ENCODE peak calls at places on chromosomes 11 and 22, in seven cellular contexts. K is A549, S is B cell, Q is glutamatergic neuron, J is transverse colon, G is nephron progenitor cell, B is mucosa of descending colon. V is an unnamed sample.

GRCh38 chr11:66554602-66555001 is 7.9 kb downstream of the ACTN3 start:
- DNase-seq in S (no peak), Q (no peak), K (no peak), B (no peak), G (no peak), J (no peak), V (no peak)

GRCh38 chr11:46723359-46723680 is 4.3 kb downstream of the F2 start:
- DNase-seq in B (no peak), Q (no peak), G (no peak), K (no peak), J (no peak), S (no peak), V (no peak)

GRCh38 chr22:29307658-29308147 is 1.3 kb downstream of the GAS2L1 start:
- DNase-seq in J (no peak), G (no peak), B (no peak), Q (no peak), S (peak), K (no peak), V (peak)

GRCh38 chr11:6402061-6402470 is 11.8 kb downstream of the SMPD1 start:
- DNase-seq in S (no peak), G (no peak), K (no peak), B (no peak), J (no peak), Q (no peak), V (no peak)

GRCh38 chr11:109298865-109299264 is 123.1 kb upstream of the C11orf87 start:
- DNase-seq in J (no peak), S (no peak), G (no peak), K (no peak), Q (no peak), B (no peak), V (no peak)

GRCh38 chr11:131759140-131759539 is 388.7 kb downstream of the NTM start:
- DNase-seq in J (no peak), B (no peak), G (no peak), K (no peak), Q (no peak), S (no peak), V (no peak)

GRCh38 chr22:23691748-23692423 is 1.1 kb downstream of the RGL4 start:
- DNase-seq in Q (no peak), K (no peak), B (no peak), G (no peak), S (no peak), J (no peak), V (no peak)

GRCh38 chr11:8658210-8658968 is 24.1 kb downstream of the TRIM66 start:
- DNase-seq in K (no peak), J (no peak), Q (peak), B (no peak), G (no peak), S (no peak), V (no peak)

GRCh38 chr11:34653851-34654490 is 33.1 kb downstream of the EHF start:
- DNase-seq in J (peak), S (no peak), G (no peak), Q (no peak), K (peak), B (peak), V (peak)

GRCh38 chr11:25435197-25435596 is 896.7 kb upstream of the ANO3 start:
- DNase-seq in J (no peak), Q (no peak), S (no peak), K (no peak), B (no peak), G (no peak), V (no peak)

GRCh38 chr11:134282121-134283045 is 6.2 kb downstream of the GLB1L3 start:
- DNase-seq in K (no peak), S (no peak), G (no peak), J (no peak), Q (no peak), B (no peak), V (peak)

GRCh38 chr11:20584093-20584774 is 15.2 kb upstream of the SLC6A5 start:
- DNase-seq in K (no peak), B (no peak), J (no peak), Q (no peak), G (no peak), S (no peak), V (peak)

GRCh38 chr11:77065878-77066228 is 918 bp upstream of the CAPN5 start:
- DNase-seq in J (peak), B (peak), G (peak), K (no peak), Q (no peak), S (peak), V (no peak)

GRCh38 chr22:32708835-32709234 is 92.7 kb upstream of the TIMP3 start:
- DNase-seq in J (no peak), K (no peak), B (no peak), S (no peak), Q (no peak), G (no peak), V (no peak)

GRCh38 chr11:12848413-12848812 is 160.7 kb upstream of the RASSF10 start:
- DNase-seq in Q (no peak), K (no peak), J (no peak), G (no peak), S (no peak), B (no peak), V (no peak)

GRCh38 chr22:29330753-29331152 is 15.3 kb upstream of the RASL10A start:
- DNase-seq in S (no peak), B (peak), J (no peak), K (no peak), Q (peak), G (peak), V (no peak)

GRCh38 chr11:66188580-66188979 is 79.9 kb upstream of the RAB1B start:
- DNase-seq in J (no peak), B (no peak), K (no peak), S (no peak), G (no peak), Q (no peak), V (peak)

GRCh38 chr11:10307022-10307410 is 2.1 kb downstream of the ADM start:
- DNase-seq in G (no peak), Q (no peak), S (no peak), J (no peak), K (peak), B (no peak), V (no peak)

GRCh38 chr11:128790200-128790599 is 76.9 kb downstream of the KCNJ1 start:
- DNase-seq in Q (peak), K (no peak), B (no peak), G (peak), S (no peak), J (no peak), V (no peak)

GRCh38 chr11:28318861-28319260 is 210.7 kb downstream of the METTL15 start:
- DNase-seq in G (no peak), Q (no peak), B (no peak), S (no peak), J (no peak), K (no peak), V (no peak)

GRCh38 chr11:78798567-78799170 is 224.0 kb upstream of the NARS2 start:
- DNase-seq in S (no peak), B (peak), G (peak), K (peak), J (peak), Q (peak), V (peak)

GRCh38 chr11:97739892-97740782 is 1280.6 kb upstream of the CNTN5 start:
- DNase-seq in B (no peak), K (no peak), S (no peak), G (no peak), J (no peak), Q (no peak), V (peak)

GRCh38 chr11:67400251-67400941 is 1.3 kb downstream of the PPP1CA start:
- DNase-seq in Q (no peak), J (peak), S (no peak), K (no peak), G (no peak), B (peak), V (no peak)

GRCh38 chr11:68670208-68670992 is 13.9 kb upstream of the GAL start:
- DNase-seq in K (no peak), G (no peak), J (no peak), S (no peak), B (peak), Q (no peak), V (no peak)

GRCh38 chr22:24181996-24182560 is 791 bp downstream of the SUSD2 start:
- DNase-seq in S (no peak), K (no peak), G (no peak), Q (no peak), B (peak), J (no peak), V (no peak)

GRCh38 chr11:118615282-118615979 is 8.0 kb downstream of the PHLDB1 start:
- DNase-seq in B (peak), Q (peak), K (no peak), G (peak), J (no peak), S (no peak), V (no peak)

GRCh38 chr11:86447763-86448480 is 73.2 kb downstream of the CCDC81 start:
- DNase-seq in K (no peak), B (no peak), Q (no peak), G (no peak), J (no peak), S (no peak), V (no peak)

GRCh38 chr11:17021550-17021949 is 7.3 kb upstream of the PLEKHA7 start:
- DNase-seq in J (no peak), G (no peak), S (no peak), K (no peak), Q (no peak), B (no peak), V (no peak)

GRCh38 chr22:21105294-21105693 is 59.5 kb downstream of the LRRC74B start:
- DNase-seq in B (no peak), S (no peak), Q (no peak), G (no peak), J (no peak), K (no peak), V (no peak)

GRCh38 chr22:42519544-42520237 is at the start of gene RRP7A:
- DNase-seq in Q (peak), J (peak), S (peak), G (peak), B (peak), K (peak), V (peak)
- TF ChIP-seq CTCF in Q (no peak), J (no peak), S (no peak), G (no peak), B (no peak), K (no peak), V (no peak)

GRCh38 chr11:101759771-101760450 is 154.9 kb upstream of the CEP126 start:
- DNase-seq in S (no peak), J (no peak), Q (no peak), K (peak), G (no peak), B (no peak), V (peak)
- TF ChIP-seq CTCF in S (no peak), J (no peak), Q (no peak), K (peak), G (no peak), B (no peak), V (peak)

GRCh38 chr11:61155312-61155711 is 5.9 kb downstream of the VPS37C start:
- DNase-seq in J (no peak), Q (no peak), G (no peak), K (no peak), B (no peak), S (no peak), V (no peak)

GRCh38 chr11:61154528-61154927 is 6.7 kb downstream of the VPS37C start:
- DNase-seq in K (no peak), B (no peak), Q (no peak), J (no peak), S (no peak), G (no peak), V (no peak)

GRCh38 chr11:61151545-61152252 is 9.5 kb downstream of the VPS37C start:
- DNase-seq in K (no peak), S (no peak), Q (no peak), B (no peak), G (no peak), J (no peak), V (no peak)

GRCh38 chr11:61152816-61153592 is 8.2 kb downstream of the VPS37C start:
- DNase-seq in Q (no peak), J (no peak), S (no peak), B (no peak), G (no peak), K (no peak), V (peak)

DNA sequence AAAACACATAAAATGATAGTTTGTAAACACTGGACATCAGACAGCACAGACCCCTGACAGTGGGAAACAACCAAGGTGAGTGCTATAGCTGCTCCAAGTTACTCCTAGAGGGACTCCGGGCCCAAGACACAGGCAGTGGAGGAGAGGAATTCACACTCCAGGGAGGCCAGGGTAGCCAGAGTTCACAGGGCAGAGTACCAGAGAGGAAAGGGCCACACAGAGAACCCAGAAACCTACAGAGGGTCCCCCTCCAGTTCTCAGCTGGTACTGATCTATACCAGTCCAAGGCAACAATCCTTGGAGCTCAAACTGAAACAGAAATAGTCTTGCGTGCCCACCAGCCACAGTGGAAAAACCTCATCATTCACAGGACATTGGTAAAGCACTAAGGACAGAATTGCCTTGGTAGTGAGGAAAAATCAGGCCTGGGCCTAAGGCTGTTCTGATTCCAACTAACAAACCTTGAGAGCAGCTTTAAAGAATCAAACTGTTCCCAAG is 7.6 kb downstream of the VPS37C start:
- DNase-seq in J (no peak), S (no peak), G (no peak), B (no peak), K (no peak), Q (no peak), V (no peak)
- TF ChIP-seq CTCF in J (no peak), S (no peak), G (no peak), B (no peak), K (no peak), Q (no peak), V (no peak)

GRCh38 chr11:2173150-2173693 is 1.6 kb upstream of the TH start:
- DNase-seq in G (peak), B (no peak), J (no peak), S (no peak), K (no peak), Q (no peak), V (no peak)
- TF ChIP-seq CTCF in G (peak), B (no peak), J (no peak), S (no peak), K (peak), Q (no peak), V (peak)

V was measured in MCF 10A.